ENCODE peak calls at places on chromosomes 7 and 10, in six cellular contexts. Q, T, L, R, H and X are unnamed samples.

GRCh38 chr7:44284216-44284615 is 41.2 kb downstream of the CAMK2B start:
- DNase-seq in Q (no peak), T (no peak), L (no peak), R (no peak), H (no peak), X (no peak)

GRCh38 chr10:14486777-14487510 is 156.2 kb upstream of the FRMD4A start:
- DNase-seq in Q (no peak), T (no peak), L (no peak), R (no peak), H (no peak), X (no peak)

GRCh38 chr10:98262571-98262970 is 5.4 kb downstream of the LOXL4 start:
- DNase-seq in Q (no peak), T (peak), L (no peak), R (no peak), H (peak), X (no peak)

GRCh38 chr10:51462076-51462779 is 237.2 kb downstream of the CSTF2T start:
- DNase-seq in Q (no peak), T (no peak), L (no peak), R (no peak), H (no peak), X (no peak)

GRCh38 chr10:88110822-88111221 is 247.4 kb downstream of the PTEN start:
- DNase-seq in Q (no peak), T (no peak), L (no peak), R (no peak), H (no peak), X (no peak)

GRCh38 chr10:80204801-80205477 is 398 bp downstream of the ANXA11 start:
- DNase-seq in Q (peak), T (no peak), L (peak), R (no peak), H (peak), X (peak)

GRCh38 chr10:30059209-30060107 is at the start of gene JCAD:
- DNase-seq in Q (peak), T (peak), L (peak), R (peak), H (peak), X (no peak)

GRCh38 chr7:28312973-28313372 is 99.3 kb upstream of the CREB5 start:
- DNase-seq in Q (no peak), T (no peak), L (no peak), R (no peak), H (no peak), X (no peak)

GRCh38 chr10:127976701-127977367 is 69.9 kb downstream of the PTPRE start:
- DNase-seq in Q (no peak), T (no peak), L (no peak), R (no peak), H (peak), X (no peak)

GRCh38 chr10:124093076-124093773 is at the start of gene CHST15:
- DNase-seq in Q (no peak), T (no peak), L (no peak), R (peak), H (peak), X (no peak)

GRCh38 chr10:13894412-13895093 is 307.8 kb downstream of the PRPF18 start:
- DNase-seq in Q (no peak), T (no peak), L (no peak), R (no peak), H (peak), X (no peak)

GRCh38 chr7:131646203-131646602 is 89.8 kb upstream of the PODXL start:
- DNase-seq in Q (no peak), T (no peak), L (no peak), R (no peak), H (no peak), X (no peak)

GRCh38 chr7:56537477-56537876 is 421.3 kb upstream of the NUPR2 start:
- DNase-seq in Q (no peak), T (no peak), L (no peak), R (no peak), H (no peak), X (no peak)

GRCh38 chr7:12888727-12889126 is 201.3 kb downstream of the ARL4A start:
- DNase-seq in Q (no peak), T (no peak), L (no peak), R (no peak), H (no peak), X (no peak)

GRCh38 chr7:94512735-94513564 is 3.3 kb downstream of the CASD1 start:
- DNase-seq in Q (no peak), T (no peak), L (no peak), R (no peak), H (no peak), X (no peak)

GRCh38 chr7:27157717-27158431 is 1.4 kb upstream of the HOXA7 start:
- DNase-seq in Q (no peak), T (no peak), L (no peak), R (no peak), H (no peak), X (no peak)

GRCh38 chr7:10731253-10731773 is 242.4 kb upstream of the PHF14 start:
- DNase-seq in Q (no peak), T (no peak), L (no peak), R (no peak), H (no peak), X (no peak)

GRCh38 chr10:69479737-69480412 is 28.6 kb downstream of the TSPAN15 start:
- DNase-seq in Q (no peak), T (no peak), L (no peak), R (no peak), H (no peak), X (no peak)

GRCh38 chr10:35890061-35890969 is 248.2 kb upstream of the FZD8 start:
- DNase-seq in Q (no peak), T (no peak), L (no peak), R (no peak), H (peak), X (no peak)

GRCh38 chr7:70890147-70890969 is 241.6 kb upstream of the GALNT17 start:
- DNase-seq in Q (no peak), T (no peak), L (no peak), R (no peak), H (no peak), X (no peak)

GRCh38 chr10:70461397-70462348 is 16.9 kb upstream of the PALD1 start:
- DNase-seq in Q (peak), T (no peak), L (peak), R (peak), H (peak), X (no peak)

GRCh38 chr7:151926336-151926712 is 29.9 kb upstream of the GALNTL5 start:
- DNase-seq in Q (no peak), T (peak), L (no peak), R (no peak), H (no peak), X (no peak)